ENCODE peak calls at places on chromosomes 1 and 21, in nine cellular contexts. One of them, this sample, is unnamed.

GRCh38 chr1:233598891-233599541 is 14.9 kb upstream of the KCNK1 start:
- DNase-seq in esophagus squamous epithelium: no peak
- DNase-seq in transverse colon: no peak
- DNase-seq in A549: no peak
- DNase-seq in sigmoid colon: no peak
- DNase-seq in ovary: no peak
- DNase-seq in GM12891: no peak
- DNase-seq in suprapubic skin: no peak
- DNase-seq in body of pancreas: no peak
- DNase-seq in this sample: no peak

GRCh38 chr1:245687129-245687635 is 532.4 kb downstream of the KIF26B start:
- DNase-seq in A549: no peak
- DNase-seq in GM12891: no peak
- DNase-seq in sigmoid colon: no peak
- DNase-seq in ovary: no peak
- DNase-seq in esophagus squamous epithelium: no peak
- DNase-seq in suprapubic skin: no peak
- DNase-seq in body of pancreas: no peak
- DNase-seq in transverse colon: no peak
- DNase-seq in this sample: no peak

GRCh38 chr1:20047058-20047457 is 22.9 kb upstream of the PLA2G5 start:
- DNase-seq in GM12891: no peak
- DNase-seq in suprapubic skin: no peak
- DNase-seq in A549: no peak
- DNase-seq in sigmoid colon: no peak
- DNase-seq in esophagus squamous epithelium: no peak
- DNase-seq in ovary: no peak
- DNase-seq in transverse colon: no peak
- DNase-seq in body of pancreas: no peak
- DNase-seq in this sample: no peak

GRCh38 chr1:226360106-226360746 is 47.7 kb downstream of the PARP1 start:
- DNase-seq in A549: no peak
- DNase-seq in body of pancreas: no peak
- DNase-seq in GM12891: no peak
- DNase-seq in transverse colon: no peak
- DNase-seq in suprapubic skin: no peak
- DNase-seq in esophagus squamous epithelium: no peak
- DNase-seq in ovary: no peak
- DNase-seq in sigmoid colon: no peak
- DNase-seq in this sample: no peak

GRCh38 chr21:16954787-16955186 is 558.1 kb upstream of the CXADR start:
- DNase-seq in GM12891: no peak
- DNase-seq in suprapubic skin: no peak
- DNase-seq in A549: no peak
- DNase-seq in body of pancreas: no peak
- DNase-seq in transverse colon: no peak
- DNase-seq in esophagus squamous epithelium: no peak
- DNase-seq in sigmoid colon: no peak
- DNase-seq in ovary: no peak
- DNase-seq in this sample: no peak

GRCh38 chr1:23394664-23395063 is 25.0 kb upstream of the ZNF436 start:
- DNase-seq in GM12891: no peak
- DNase-seq in suprapubic skin: peak; percentile 93
- DNase-seq in esophagus squamous epithelium: no peak
- DNase-seq in body of pancreas: peak; percentile 73
- DNase-seq in sigmoid colon: peak; percentile 97
- DNase-seq in ovary: peak; percentile 93
- DNase-seq in A549: no peak
- DNase-seq in transverse colon: peak; percentile 70
- DNase-seq in this sample: peak; percentile 47

GRCh38 chr1:225766967-225767413 is 10.6 kb upstream of the SRP9 start:
- DNase-seq in GM12891: no peak
- DNase-seq in sigmoid colon: peak; percentile 89
- DNase-seq in suprapubic skin: no peak
- DNase-seq in A549: no peak
- DNase-seq in ovary: peak; percentile 74
- DNase-seq in esophagus squamous epithelium: no peak
- DNase-seq in transverse colon: peak; percentile 33
- DNase-seq in body of pancreas: no peak
- DNase-seq in this sample: no peak

GRCh38 chr21:26751305-26751704 is 93.9 kb downstream of the ADAMTS1 start:
- DNase-seq in esophagus squamous epithelium: no peak
- DNase-seq in body of pancreas: no peak
- DNase-seq in GM12891: no peak
- DNase-seq in A549: no peak
- DNase-seq in ovary: no peak
- DNase-seq in sigmoid colon: no peak
- DNase-seq in suprapubic skin: no peak
- DNase-seq in transverse colon: no peak
- DNase-seq in this sample: no peak

GRCh38 chr1:30532621-30533020 is 190.8 kb downstream of the MATN1 start:
- DNase-seq in sigmoid colon: no peak
- DNase-seq in A549: no peak
- DNase-seq in transverse colon: no peak
- DNase-seq in suprapubic skin: peak; percentile 16
- DNase-seq in GM12891: no peak
- DNase-seq in ovary: no peak
- DNase-seq in esophagus squamous epithelium: no peak
- DNase-seq in body of pancreas: no peak
- DNase-seq in this sample: no peak

DNA sequence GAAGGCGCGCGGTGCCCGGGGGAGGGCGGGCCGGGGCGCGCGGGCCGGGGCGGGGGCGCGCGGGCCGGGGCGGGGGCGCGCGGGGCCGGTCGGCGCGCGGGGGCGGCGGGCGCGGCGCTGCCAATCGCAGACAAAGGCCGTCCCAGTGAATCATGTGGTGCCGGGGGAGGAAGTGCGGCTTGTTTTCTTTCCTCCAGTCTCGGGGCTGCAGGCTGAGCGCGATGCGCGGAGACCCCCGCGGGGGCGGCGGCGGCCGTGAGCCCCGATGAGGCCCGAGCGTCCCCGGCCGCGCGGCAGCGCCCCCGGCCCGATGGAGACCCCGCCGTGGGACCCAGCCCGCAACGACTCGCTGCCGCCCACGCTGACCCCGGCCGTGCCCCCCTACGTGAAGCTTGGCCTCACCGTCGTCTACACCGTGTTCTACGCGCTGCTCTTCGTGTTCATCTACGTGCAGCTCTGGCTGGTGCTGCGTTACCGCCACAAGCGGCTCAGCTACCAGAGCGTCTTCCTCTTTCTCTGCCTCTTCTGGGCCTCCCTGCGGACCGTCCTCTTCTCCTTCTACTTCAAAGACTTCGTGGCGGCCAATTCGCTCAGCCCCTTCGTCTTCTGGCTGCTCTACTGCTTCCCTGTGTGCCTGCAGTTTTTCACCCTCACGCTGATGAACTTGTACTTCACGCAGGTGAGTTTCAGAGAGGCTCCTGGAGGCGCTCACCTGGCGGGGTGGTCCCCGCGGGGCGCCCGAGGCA is at the start of gene GPR137B:
- DNase-seq in esophagus squamous epithelium: peak; percentile 11
- DNase-seq in suprapubic skin: no peak
- DNase-seq in A549: peak; percentile 66
- DNase-seq in body of pancreas: peak; percentile 50
- DNase-seq in GM12891: peak; percentile 82
- DNase-seq in sigmoid colon: no peak
- DNase-seq in transverse colon: peak; percentile 55
- DNase-seq in ovary: peak; percentile 66
- DNase-seq in this sample: peak; percentile 26
- TF ChIP-seq POLR2A in esophagus squamous epithelium: peak; percentile 38
- TF ChIP-seq POLR2A in suprapubic skin: no peak
- TF ChIP-seq POLR2A in A549: no peak
- TF ChIP-seq POLR2A in body of pancreas: no peak
- TF ChIP-seq POLR2A in GM12891: peak; percentile 48
- TF ChIP-seq POLR2A in sigmoid colon: no peak
- TF ChIP-seq POLR2A in transverse colon: no peak
- TF ChIP-seq POLR2A in ovary: no peak
- TF ChIP-seq POLR2A in this sample: no peak

GRCh38 chr1:203369666-203370065 is 18.7 kb upstream of the FMOD start:
- DNase-seq in esophagus squamous epithelium: no peak
- DNase-seq in ovary: no peak
- DNase-seq in suprapubic skin: no peak
- DNase-seq in sigmoid colon: no peak
- DNase-seq in A549: no peak
- DNase-seq in GM12891: no peak
- DNase-seq in body of pancreas: no peak
- DNase-seq in transverse colon: no peak
- DNase-seq in this sample: no peak
- TF ChIP-seq POLR2A in esophagus squamous epithelium: no peak
- TF ChIP-seq POLR2A in ovary: no peak
- TF ChIP-seq POLR2A in suprapubic skin: no peak
- TF ChIP-seq POLR2A in sigmoid colon: no peak
- TF ChIP-seq POLR2A in A549: no peak
- TF ChIP-seq POLR2A in GM12891: no peak
- TF ChIP-seq POLR2A in body of pancreas: no peak
- TF ChIP-seq POLR2A in transverse colon: no peak
- TF ChIP-seq POLR2A in this sample: no peak

GRCh38 chr1:108559215-108560142 is at the start of gene EEIG2:
- DNase-seq in body of pancreas: peak; percentile 84
- DNase-seq in sigmoid colon: peak; percentile 90
- DNase-seq in suprapubic skin: peak; percentile 86
- DNase-seq in transverse colon: peak; percentile 94
- DNase-seq in GM12891: peak; percentile 70
- DNase-seq in ovary: peak; percentile 91
- DNase-seq in esophagus squamous epithelium: peak; percentile 14
- DNase-seq in A549: peak; percentile 51
- DNase-seq in this sample: peak; percentile 69

GRCh38 chr1:108561145-108561458 is 1.2 kb downstream of the EEIG2 start:
- DNase-seq in suprapubic skin: no peak
- DNase-seq in A549: peak; percentile 69
- DNase-seq in esophagus squamous epithelium: no peak
- DNase-seq in ovary: no peak
- DNase-seq in GM12891: no peak
- DNase-seq in sigmoid colon: no peak
- DNase-seq in transverse colon: no peak
- DNase-seq in body of pancreas: no peak
- DNase-seq in this sample: no peak

GRCh38 chr1:108561731-108562326 is 1.9 kb downstream of the EEIG2 start:
- DNase-seq in ovary: peak; percentile 37
- DNase-seq in suprapubic skin: no peak
- DNase-seq in transverse colon: peak; percentile 92
- DNase-seq in sigmoid colon: peak; percentile 66
- DNase-seq in GM12891: peak; percentile 31
- DNase-seq in A549: peak; percentile 55
- DNase-seq in body of pancreas: peak; percentile 87
- DNase-seq in esophagus squamous epithelium: peak; percentile 20
- DNase-seq in this sample: peak; percentile 37

GRCh38 chr1:108560143-108560429 is 186 bp downstream of the EEIG2 start:
- DNase-seq in sigmoid colon: no peak
- DNase-seq in A549: peak; percentile 17
- DNase-seq in body of pancreas: peak; percentile 35
- DNase-seq in ovary: no peak
- DNase-seq in suprapubic skin: no peak
- DNase-seq in esophagus squamous epithelium: no peak
- DNase-seq in GM12891: no peak
- DNase-seq in transverse colon: no peak
- DNase-seq in this sample: no peak

GRCh38 chr1:108560430-108561144 is 687 bp downstream of the EEIG2 start:
- DNase-seq in transverse colon: peak; percentile 73
- DNase-seq in ovary: peak; percentile 53
- DNase-seq in GM12891: no peak
- DNase-seq in esophagus squamous epithelium: peak; percentile 11
- DNase-seq in body of pancreas: peak; percentile 49
- DNase-seq in sigmoid colon: peak; percentile 79
- DNase-seq in suprapubic skin: peak; percentile 82
- DNase-seq in A549: no peak
- DNase-seq in this sample: peak; percentile 56
- TF ChIP-seq POLR2A in transverse colon: peak; percentile 46
- TF ChIP-seq POLR2A in ovary: no peak
- TF ChIP-seq POLR2A in GM12891: peak; percentile 50
- TF ChIP-seq POLR2A in esophagus squamous epithelium: no peak
- TF ChIP-seq POLR2A in body of pancreas: peak; percentile 46
- TF ChIP-seq POLR2A in sigmoid colon: peak; percentile 13
- TF ChIP-seq POLR2A in suprapubic skin: no peak
- TF ChIP-seq POLR2A in A549: peak; percentile 70
- TF ChIP-seq POLR2A in this sample: peak; percentile 23

GRCh38 chr1:159944623-159945455 is 574 bp downstream of the IGSF9 start:
- DNase-seq in GM12891: no peak
- DNase-seq in suprapubic skin: peak; percentile 58
- DNase-seq in transverse colon: no peak
- DNase-seq in esophagus squamous epithelium: no peak
- DNase-seq in body of pancreas: no peak
- DNase-seq in A549: no peak
- DNase-seq in sigmoid colon: no peak
- DNase-seq in ovary: no peak
- DNase-seq in this sample: no peak
- TF ChIP-seq POLR2A in GM12891: no peak
- TF ChIP-seq POLR2A in suprapubic skin: no peak
- TF ChIP-seq POLR2A in transverse colon: no peak
- TF ChIP-seq POLR2A in esophagus squamous epithelium: no peak
- TF ChIP-seq POLR2A in body of pancreas: no peak
- TF ChIP-seq POLR2A in A549: no peak
- TF ChIP-seq POLR2A in sigmoid colon: no peak
- TF ChIP-seq POLR2A in ovary: no peak
- TF ChIP-seq POLR2A in this sample: no peak

GRCh38 chr1:31937300-31938183 is 626 bp downstream of the PTP4A2 start:
- DNase-seq in esophagus squamous epithelium: peak; percentile 39
- DNase-seq in transverse colon: peak; percentile 82
- DNase-seq in ovary: peak; percentile 89
- DNase-seq in body of pancreas: peak; percentile 79
- DNase-seq in GM12891: peak; percentile 49
- DNase-seq in A549: no peak
- DNase-seq in sigmoid colon: peak; percentile 92
- DNase-seq in suprapubic skin: peak; percentile 89
- DNase-seq in this sample: peak; percentile 51
- TF ChIP-seq POLR2A in esophagus squamous epithelium: no peak
- TF ChIP-seq POLR2A in transverse colon: peak; percentile 77
- TF ChIP-seq POLR2A in ovary: no peak
- TF ChIP-seq POLR2A in body of pancreas: peak; percentile 58
- TF ChIP-seq POLR2A in GM12891: peak; percentile 42
- TF ChIP-seq POLR2A in A549: no peak
- TF ChIP-seq POLR2A in sigmoid colon: no peak
- TF ChIP-seq POLR2A in suprapubic skin: no peak
- TF ChIP-seq POLR2A in this sample: no peak

DNA sequence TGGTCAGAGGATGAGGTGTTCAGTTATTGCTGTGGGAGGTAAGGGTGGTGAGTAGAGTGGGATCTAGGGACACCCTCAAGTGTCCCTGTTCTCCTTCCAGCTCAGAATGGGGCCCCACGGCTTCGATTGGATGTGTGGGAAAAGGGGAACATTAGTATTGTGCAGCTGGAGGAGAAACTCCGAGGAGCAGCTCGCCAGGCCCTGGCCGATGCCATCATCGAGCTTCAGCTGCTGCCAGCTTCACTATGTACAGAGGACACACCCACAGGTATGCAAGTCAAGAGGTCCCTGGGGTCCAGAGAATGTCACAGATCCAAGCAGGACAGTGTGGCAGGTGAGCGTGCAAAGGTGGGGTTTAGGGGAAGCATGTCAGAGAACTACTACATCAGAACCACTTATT is 13.9 kb downstream of the HYI start:
- DNase-seq in suprapubic skin: no peak
- DNase-seq in ovary: no peak
- DNase-seq in esophagus squamous epithelium: no peak
- DNase-seq in sigmoid colon: no peak
- DNase-seq in body of pancreas: no peak
- DNase-seq in GM12891: no peak
- DNase-seq in transverse colon: peak; percentile 5
- DNase-seq in A549: no peak
- DNase-seq in this sample: no peak
- TF ChIP-seq POLR2A in suprapubic skin: no peak
- TF ChIP-seq POLR2A in ovary: no peak
- TF ChIP-seq POLR2A in esophagus squamous epithelium: no peak
- TF ChIP-seq POLR2A in sigmoid colon: no peak
- TF ChIP-seq POLR2A in body of pancreas: no peak
- TF ChIP-seq POLR2A in GM12891: no peak
- TF ChIP-seq POLR2A in transverse colon: no peak
- TF ChIP-seq POLR2A in A549: no peak
- TF ChIP-seq POLR2A in this sample: no peak

This sample was measured in tibial nerve.